ENCODE peak calls at places on chromosome 15, in nine cellular contexts. R, A, S, D, H, P, I, J and N are unnamed samples.

GRCh38 chr15:59543721-59544547 is 67.6 kb upstream of the GCNT3 start:
- DNase-seq in R (no peak), A (no peak), S (no peak), D (no peak), H (peak; percentile 66), P (no peak), I (no peak), J (no peak), N (no peak)

GRCh38 chr15:78810377-78811123 is 714 bp downstream of the ADAMTS7 start:
- DNase-seq in R (no peak), A (peak; percentile 74), S (peak; percentile 39), D (no peak), H (peak; percentile 55), P (no peak), I (peak; percentile 85), J (no peak), N (no peak)

GRCh38 chr15:39586387-39587171 is 5.7 kb downstream of the THBS1 start:
- DNase-seq in R (no peak), A (no peak), S (no peak), D (no peak), H (no peak), P (no peak), I (no peak), J (no peak), N (no peak)

GRCh38 chr15:29612096-29612495 is 210.2 kb downstream of the TJP1 start:
- DNase-seq in R (no peak), A (no peak), S (no peak), D (no peak), H (no peak), P (no peak), I (peak; percentile 71), J (no peak), N (no peak)

GRCh38 chr15:73927003-73927475 is 777 bp downstream of the LOXL1 start:
- DNase-seq in R (peak; percentile 79), A (peak; percentile 70), S (peak; percentile 73), D (no peak), H (peak; percentile 72), P (no peak), I (peak; percentile 88), J (peak; percentile 70), N (no peak)

GRCh38 chr15:72236381-72237285 is 5.6 kb upstream of the PKM start:
- DNase-seq in R (no peak), A (no peak), S (no peak), D (no peak), H (no peak), P (no peak), I (no peak), J (no peak), N (no peak)

GRCh38 chr15:38207591-38207990 is 45.0 kb upstream of the SPRED1 start:
- DNase-seq in R (no peak), A (no peak), S (no peak), D (no peak), H (no peak), P (no peak), I (no peak), J (no peak), N (no peak)

GRCh38 chr15:40266828-40267304 is 16.0 kb downstream of the ANKRD63 start:
- DNase-seq in R (no peak), A (peak; percentile 53), S (peak; percentile 87), D (peak; percentile 21), H (no peak), P (peak; percentile 22), I (no peak), J (no peak), N (peak; percentile 98)

GRCh38 chr15:75450307-75451201 is 936 bp downstream of the SIN3A start:
- DNase-seq in R (peak; percentile 99), A (peak; percentile 98), S (peak; percentile 96), D (peak; percentile 93), H (peak; percentile 98), P (peak; percentile 64), I (peak; percentile 99), J (peak; percentile 98), N (peak; percentile 100)

GRCh38 chr15:84937144-84937543 is 44.5 kb upstream of the PDE8A start:
- DNase-seq in R (no peak), A (no peak), S (no peak), D (no peak), H (no peak), P (no peak), I (no peak), J (no peak), N (no peak)

GRCh38 chr15:96792216-96792615 is 461.7 kb downstream of the NR2F2 start:
- DNase-seq in R (no peak), A (no peak), S (no peak), D (no peak), H (no peak), P (no peak), I (no peak), J (no peak), N (no peak)

GRCh38 chr15:70763120-70763949 is at the start of gene UACA:
- DNase-seq in R (peak; percentile 95), A (peak; percentile 94), S (peak; percentile 99), D (peak; percentile 91), H (peak; percentile 97), P (peak; percentile 95), I (peak; percentile 100), J (peak; percentile 98), N (peak; percentile 99)

DNA sequence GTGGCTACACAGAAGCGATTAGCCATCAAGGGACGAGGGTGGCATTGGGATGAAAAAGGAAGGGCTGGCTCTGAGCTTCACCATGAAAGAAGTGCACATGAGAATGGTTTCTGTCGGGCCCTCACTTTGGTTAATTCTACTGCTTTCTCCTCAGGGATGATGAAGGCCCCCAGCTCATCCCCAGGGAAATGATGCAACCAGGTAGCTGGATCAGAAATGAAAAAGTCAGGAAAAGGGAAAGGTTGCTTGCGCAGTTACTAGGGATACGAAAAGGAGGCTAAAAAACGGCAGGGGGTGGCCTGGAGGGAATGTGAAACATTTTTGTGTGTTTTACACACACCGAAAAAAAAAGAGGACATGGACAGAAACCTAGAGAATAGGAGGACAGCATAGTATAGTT is 1.4 kb upstream of the SLC27A2 start:
- DNase-seq in R (no peak), A (no peak), S (no peak), D (no peak), H (no peak), P (no peak), I (no peak), J (no peak), N (no peak)
- H3K4me3 ChIP-seq in R (no peak overlapping the region), A (no peak overlapping the region), S (no peak overlapping the region), D (no peak overlapping the region), H (no peak overlapping the region), P (no peak overlapping the region), I (no peak overlapping the region), J (no peak overlapping the region), N (no peak overlapping the region)

DNA sequence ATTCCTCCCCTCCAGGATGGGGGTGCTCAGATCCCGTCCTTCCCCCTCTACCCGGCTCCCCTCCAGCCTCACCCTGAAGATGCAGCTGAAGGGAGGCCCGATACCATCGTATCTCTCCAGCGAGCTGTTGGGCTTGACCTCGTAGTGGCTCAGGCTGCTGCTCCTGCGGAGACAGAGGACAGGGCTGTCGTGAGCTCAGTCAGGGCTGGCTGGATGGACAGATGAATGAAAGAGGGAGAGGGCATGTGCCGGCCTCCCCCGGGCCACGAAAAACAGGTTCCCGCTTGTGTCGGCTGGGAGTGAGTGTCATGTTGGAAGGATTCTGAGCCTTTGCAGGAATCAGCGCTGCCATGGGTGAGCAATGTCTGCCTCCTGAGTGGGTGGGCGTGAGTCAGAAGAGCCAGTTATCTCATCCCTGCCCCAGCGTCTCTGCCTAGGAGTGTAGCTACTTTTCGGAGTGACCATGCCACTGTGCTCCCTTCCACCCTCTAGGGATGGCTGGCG is 35.2 kb downstream of the FEM1B start:
- DNase-seq in R (no peak), A (no peak), S (no peak), D (no peak), H (peak; percentile 39), P (no peak), I (peak; percentile 44), J (peak; percentile 44), N (no peak)
- H3K4me1 ChIP-seq in R (peaks cover 5% of the 10 kb centered on the region), A (peaks cover 7% of the 10 kb centered on the region), S (no peaks in the 10 kb centered on the region), D (peaks cover 39% of the 10 kb centered on the region), H (no peaks in the 10 kb centered on the region), P (no peaks in the 10 kb centered on the region), I (peaks cover 3% of the 10 kb centered on the region), J (no peaks in the 10 kb centered on the region), N (no peaks in the 10 kb centered on the region)

GRCh38 chr15:77180757-77181156 is 109.8 kb upstream of the TSPAN3 start:
- DNase-seq in R (no peak), A (no peak), S (no peak), D (no peak), H (no peak), P (no peak), I (no peak), J (no peak), N (no peak)

GRCh38 chr15:77180270-77180669 is 109.4 kb upstream of the TSPAN3 start:
- DNase-seq in R (no peak), A (no peak), S (no peak), D (no peak), H (no peak), P (no peak), I (no peak), J (no peak), N (no peak)

GRCh38 chr15:77181305-77182074 is 110.6 kb upstream of the TSPAN3 start:
- DNase-seq in R (no peak), A (no peak), S (no peak), D (no peak), H (peak; percentile 57), P (no peak), I (no peak), J (no peak), N (no peak)

GRCh38 chr15:77178421-77178820 is 107.5 kb upstream of the TSPAN3 start:
- DNase-seq in R (no peak), A (no peak), S (no peak), D (no peak), H (no peak), P (no peak), I (no peak), J (no peak), N (no peak)

GRCh38 chr15:77179541-77179998 is 108.7 kb upstream of the TSPAN3 start:
- DNase-seq in R (no peak), A (no peak), S (no peak), D (no peak), H (no peak), P (no peak), I (no peak), J (no peak), N (no peak)
- TF ChIP-seq CTCF in R (no peak), A (no peak), S (no peak), D (no peak), H (no peak), P (no peak), I (no peak), J (no peak), N (no peak)

DNA sequence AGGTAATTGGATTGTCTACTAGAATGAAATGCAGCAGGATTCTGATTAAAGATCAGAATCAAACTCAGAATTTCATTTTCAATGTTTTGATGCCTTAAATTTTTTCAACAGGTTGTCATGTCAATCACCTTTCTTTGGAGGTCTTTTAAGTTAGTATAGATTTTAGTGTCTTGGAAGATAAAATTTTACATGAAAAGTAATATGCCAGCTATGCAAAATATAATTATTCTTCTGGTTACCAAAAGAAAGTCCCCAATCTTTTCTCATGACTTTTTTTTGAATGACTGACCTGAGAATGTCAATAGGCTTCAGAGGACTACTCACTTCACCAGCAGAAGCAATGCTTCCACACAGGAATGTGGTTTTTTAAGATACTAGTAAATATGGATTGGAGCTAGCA is 4.3 kb downstream of the FGF7 start:
- DNase-seq in R (no peak), A (no peak), S (no peak), D (no peak), H (no peak), P (no peak), I (no peak), J (no peak), N (no peak)
- H3K4me3 ChIP-seq in R (no peak overlapping the region), A (no peak overlapping the region), S (no peak overlapping the region), D (no peak overlapping the region), H (no peak overlapping the region), P (no peak overlapping the region), I (no peak overlapping the region), J (peak overlapping the region; percentile 67), N (no peak overlapping the region)